ENCODE peak calls at places on chromosomes 4 and X, in six cellular contexts. B is stromal cell of bone marrow, N is neural progenitor cell, A is H54, S is NCI-H1105 treated with DMSO at 0.1 percent for 48 hours, J is GM13977. H is an unnamed sample.

GRCh38 chr4:142480244-142480643 is 365.9 kb downstream of the INPP4B start:
- DNase-seq in B (no peak), J (no peak), A (no peak), S (peak), N (no peak), H (no peak)

GRCh38 chr4:52813546-52813945 is 48.6 kb upstream of the RASL11B start:
- DNase-seq in N (no peak), J (no peak), A (no peak), B (no peak), S (no peak), H (no peak)

GRCh38 chr4:73822389-73822788 is 14.1 kb upstream of the CXCL6 start:
- DNase-seq in B (no peak), J (no peak), N (no peak), A (no peak), S (no peak), H (no peak)

GRCh38 chr4:72326692-72327632 is 242.1 kb downstream of the ADAMTS3 start:
- DNase-seq in A (no peak), N (peak), J (peak), B (no peak), S (peak), H (peak)

GRCh38 chrX:16465081-16465876 is 184.7 kb upstream of the S100G start:
- DNase-seq in S (no peak), J (no peak), A (no peak), B (peak), N (no peak), H (peak)

GRCh38 chr4:119300072-119300387 is 21.9 kb downstream of the FABP2 start:
- DNase-seq in B (peak), N (no peak), S (no peak), A (no peak), J (no peak), H (peak)

GRCh38 chr4:147498031-147498700 is 17.3 kb downstream of the EDNRA start:
- DNase-seq in S (no peak), N (no peak), J (no peak), A (no peak), B (peak), H (no peak)

GRCh38 chr4:152047451-152047850 is 286.6 kb upstream of the GATB start:
- DNase-seq in S (no peak), N (no peak), A (no peak), B (no peak), J (no peak), H (no peak)

GRCh38 chrX:80573275-80573674 is 153.0 kb downstream of the TENT5D start:
- DNase-seq in A (no peak), B (no peak), J (no peak), N (no peak), S (no peak), H (no peak)

GRCh38 chr4:173014113-173014558 is 154.5 kb upstream of the GALNT7 start:
- DNase-seq in B (peak), N (peak), A (peak), S (no peak), J (no peak), H (peak)

GRCh38 chr4:135927651-135928050 is 1604.6 kb downstream of the PCDH18 start:
- DNase-seq in J (no peak), N (no peak), B (no peak), A (no peak), S (no peak), H (no peak)

GRCh38 chr4:3224971-3225850 is 23.7 kb upstream of the MSANTD1 start:
- DNase-seq in J (no peak), A (no peak), B (no peak), S (no peak), N (no peak), H (no peak)

GRCh38 chrX:132602701-132603100 is 113.9 kb upstream of the MBNL3 start:
- DNase-seq in N (no peak), S (no peak), J (no peak), B (no peak), A (no peak), H (no peak)

GRCh38 chr4:182826391-182826790 is 90.8 kb downstream of the DCTD start:
- DNase-seq in A (no peak), N (no peak), J (peak), S (no peak), B (no peak), H (no peak)

GRCh38 chr4:150722908-150723362 is 141.0 kb downstream of the MAB21L2 start:
- DNase-seq in S (no peak), J (no peak), N (peak), B (peak), A (no peak), H (no peak)

GRCh38 chr4:38902695-38903094 is 35.1 kb downstream of the FAM114A1 start:
- DNase-seq in A (peak), N (peak), S (peak), B (no peak), J (peak), H (peak)

GRCh38 chr4:174749091-174749490 is 80.0 kb downstream of the GLRA3 start:
- DNase-seq in N (no peak), B (peak), S (no peak), J (no peak), A (no peak), H (no peak)

GRCh38 chrX:35847736-35848135 is 49.6 kb downstream of the MAGEB16 start:
- DNase-seq in A (no peak), N (no peak), J (no peak), S (no peak), B (no peak), H (no peak)

GRCh38 chrX:18471296-18471695 is 45.9 kb downstream of the CDKL5 start:
- DNase-seq in J (no peak), B (no peak), A (no peak), S (no peak), N (no peak), H (no peak)

GRCh38 chrX:72498782-72499181 is 73.9 kb downstream of the HDAC8 start:
- DNase-seq in J (no peak), A (no peak), N (no peak), B (no peak), S (no peak), H (no peak)

GRCh38 chr4:139367421-139368090 is 65.3 kb upstream of the NDUFC1 start:
- DNase-seq in B (no peak), S (no peak), A (no peak), N (no peak), J (no peak), H (no peak)

GRCh38 chrX:36898301-36898700 is 109.9 kb upstream of the FAM47C start:
- DNase-seq in S (no peak), B (no peak), J (peak), N (peak), A (no peak), H (peak)

GRCh38 chr4:175139205-175139604 is 221.0 kb downstream of the ADAM29 start:
- DNase-seq in A (no peak), S (no peak), B (no peak), N (no peak), J (no peak), H (no peak)

GRCh38 chrX:3711331-3711917 is 2.0 kb downstream of the PRKX start:
- DNase-seq in A (no peak), J (peak), S (no peak), B (no peak), N (no peak), H (no peak)

GRCh38 chr4:142663828-142664227 is 182.3 kb downstream of the INPP4B start:
- DNase-seq in B (no peak), J (no peak), S (no peak), N (no peak), A (no peak), H (no peak)

GRCh38 chrX:76919761-76920160 is 492.3 kb downstream of the MAGEE1 start:
- DNase-seq in J (no peak), B (no peak), S (no peak), A (no peak), N (no peak), H (no peak)

GRCh38 chrX:19912-20571 is 261.1 kb upstream of the PLCXD1 start:
- DNase-seq in J (no peak), A (no peak), S (no peak), N (peak), B (no peak), H (no peak)

GRCh38 chr4:15318621-15319348 is 109.0 kb upstream of the C1QTNF7 start:
- DNase-seq in N (no peak), J (no peak), B (no peak), S (no peak), A (no peak), H (no peak)

GRCh38 chrX:107448625-107449468 is 605 bp upstream of the FRMPD3 start:
- DNase-seq in A (no peak), B (no peak), S (peak), N (peak), J (no peak), H (peak)

GRCh38 chr4:168521736-168522135 is 24.9 kb downstream of the PALLD start:
- DNase-seq in B (no peak), A (no peak), S (no peak), J (no peak), N (no peak), H (no peak)

GRCh38 chr4:55574252-55574651 is 17.8 kb downstream of the PDCL2 start:
- DNase-seq in N (no peak), A (no peak), B (no peak), S (no peak), J (no peak), H (no peak)